ENCODE peak calls at places on chromosomes 3 and 15, in ten cellular contexts. One of them, this sample, is unnamed.

GRCh38 chr3:128493221-128494151 is 485 bp upstream of the GATA2 start:
- DNase-seq in right lobe of liver: peak
- DNase-seq in heart left ventricle: no peak
- DNase-seq in left lung: no peak
- DNase-seq in HCT116: no peak
- DNase-seq in tibial artery: peak
- DNase-seq in BJ: no peak
- DNase-seq in upper lobe of left lung: no peak
- DNase-seq in AG10803: no peak
- DNase-seq in coronary artery: peak
- DNase-seq in this sample: no peak

GRCh38 chr3:121997372-121997771 is 24.7 kb downstream of the ILDR1 start:
- DNase-seq in BJ: no peak
- DNase-seq in tibial artery: no peak
- DNase-seq in HCT116: no peak
- DNase-seq in heart left ventricle: no peak
- DNase-seq in upper lobe of left lung: no peak
- DNase-seq in left lung: no peak
- DNase-seq in right lobe of liver: no peak
- DNase-seq in coronary artery: no peak
- DNase-seq in AG10803: no peak
- DNase-seq in this sample: no peak

GRCh38 chr3:22089284-22089683 is 338.3 kb upstream of the ZNF385D start:
- DNase-seq in BJ: no peak
- DNase-seq in coronary artery: no peak
- DNase-seq in AG10803: no peak
- DNase-seq in tibial artery: no peak
- DNase-seq in left lung: no peak
- DNase-seq in HCT116: no peak
- DNase-seq in upper lobe of left lung: no peak
- DNase-seq in right lobe of liver: peak
- DNase-seq in heart left ventricle: no peak
- DNase-seq in this sample: no peak

GRCh38 chr3:67083277-67083676 is 85.2 kb downstream of the KBTBD8 start:
- DNase-seq in right lobe of liver: no peak
- DNase-seq in left lung: no peak
- DNase-seq in HCT116: no peak
- DNase-seq in upper lobe of left lung: no peak
- DNase-seq in coronary artery: no peak
- DNase-seq in AG10803: no peak
- DNase-seq in tibial artery: no peak
- DNase-seq in heart left ventricle: no peak
- DNase-seq in BJ: no peak
- DNase-seq in this sample: peak

GRCh38 chr15:84910928-84911623 is 26.6 kb downstream of the SLC28A1 start:
- DNase-seq in HCT116: no peak
- DNase-seq in left lung: no peak
- DNase-seq in AG10803: no peak
- DNase-seq in BJ: no peak
- DNase-seq in right lobe of liver: peak
- DNase-seq in coronary artery: no peak
- DNase-seq in tibial artery: peak
- DNase-seq in upper lobe of left lung: peak
- DNase-seq in heart left ventricle: no peak
- DNase-seq in this sample: no peak

GRCh38 chr15:31955734-31956133 is 74.6 kb upstream of the CHRNA7 start:
- DNase-seq in AG10803: no peak
- DNase-seq in left lung: no peak
- DNase-seq in HCT116: no peak
- DNase-seq in BJ: no peak
- DNase-seq in coronary artery: no peak
- DNase-seq in tibial artery: no peak
- DNase-seq in heart left ventricle: no peak
- DNase-seq in right lobe of liver: no peak
- DNase-seq in upper lobe of left lung: no peak
- DNase-seq in this sample: no peak

GRCh38 chr15:70023064-70023768 is 74.5 kb downstream of the TLE3 start:
- DNase-seq in HCT116: peak
- DNase-seq in upper lobe of left lung: no peak
- DNase-seq in right lobe of liver: no peak
- DNase-seq in AG10803: peak
- DNase-seq in tibial artery: peak
- DNase-seq in left lung: no peak
- DNase-seq in heart left ventricle: no peak
- DNase-seq in BJ: peak
- DNase-seq in coronary artery: no peak
- DNase-seq in this sample: peak

GRCh38 chr3:153373571-153373970 is 211.5 kb downstream of the RAP2B start:
- DNase-seq in BJ: no peak
- DNase-seq in AG10803: no peak
- DNase-seq in right lobe of liver: no peak
- DNase-seq in upper lobe of left lung: no peak
- DNase-seq in tibial artery: no peak
- DNase-seq in left lung: no peak
- DNase-seq in heart left ventricle: no peak
- DNase-seq in coronary artery: no peak
- DNase-seq in HCT116: no peak
- DNase-seq in this sample: no peak

GRCh38 chr15:67564590-67565345 is 22.3 kb downstream of the MAP2K5 start:
- DNase-seq in AG10803: no peak
- DNase-seq in upper lobe of left lung: no peak
- DNase-seq in left lung: no peak
- DNase-seq in heart left ventricle: no peak
- DNase-seq in coronary artery: no peak
- DNase-seq in BJ: no peak
- DNase-seq in HCT116: no peak
- DNase-seq in tibial artery: no peak
- DNase-seq in right lobe of liver: no peak
- DNase-seq in this sample: no peak

GRCh38 chr15:55110446-55110845 is 86.3 kb downstream of the RSL24D1 start:
- DNase-seq in BJ: no peak
- DNase-seq in heart left ventricle: no peak
- DNase-seq in coronary artery: no peak
- DNase-seq in upper lobe of left lung: no peak
- DNase-seq in AG10803: no peak
- DNase-seq in tibial artery: no peak
- DNase-seq in right lobe of liver: no peak
- DNase-seq in left lung: no peak
- DNase-seq in HCT116: no peak
- DNase-seq in this sample: no peak
- TF ChIP-seq CTCF in BJ: no peak
- TF ChIP-seq CTCF in heart left ventricle: no peak
- TF ChIP-seq CTCF in coronary artery: no peak
- TF ChIP-seq CTCF in upper lobe of left lung: no peak
- TF ChIP-seq CTCF in AG10803: no peak
- TF ChIP-seq CTCF in tibial artery: no peak
- TF ChIP-seq CTCF in right lobe of liver: no peak
- TF ChIP-seq CTCF in left lung: no peak
- TF ChIP-seq CTCF in HCT116: no peak
- TF ChIP-seq CTCF in this sample: no peak

DNA sequence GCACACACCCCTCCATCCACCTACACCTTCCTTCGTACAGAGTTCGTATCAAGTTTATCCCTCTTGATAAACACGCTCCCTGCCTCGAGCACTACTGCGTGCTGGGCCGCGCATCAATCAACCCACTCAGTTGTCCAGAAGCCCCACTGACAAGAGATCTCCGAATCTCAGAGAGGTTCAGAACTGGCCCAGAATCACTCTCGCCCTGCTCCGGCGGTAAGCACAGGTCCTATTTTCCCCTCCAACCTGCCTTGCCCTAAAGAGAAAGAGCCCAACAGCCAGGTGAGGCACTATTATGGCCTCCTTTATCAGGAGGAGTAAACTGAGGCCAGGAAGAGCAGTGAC is 494 bp upstream of the NISCH start:
- DNase-seq in AG10803: no peak
- DNase-seq in tibial artery: no peak
- DNase-seq in right lobe of liver: no peak
- DNase-seq in left lung: no peak
- DNase-seq in BJ: no peak
- DNase-seq in heart left ventricle: no peak
- DNase-seq in HCT116: no peak
- DNase-seq in coronary artery: no peak
- DNase-seq in upper lobe of left lung: no peak
- DNase-seq in this sample: no peak
- H3K4me3 ChIP-seq in AG10803: peak
- H3K4me3 ChIP-seq in tibial artery: peak
- H3K4me3 ChIP-seq in right lobe of liver: peak
- H3K4me3 ChIP-seq in left lung: peak
- H3K4me3 ChIP-seq in BJ: peak
- H3K4me3 ChIP-seq in heart left ventricle: peak
- H3K4me3 ChIP-seq in HCT116: peak
- H3K4me3 ChIP-seq in coronary artery: peak
- H3K4me3 ChIP-seq in upper lobe of left lung: peak
- H3K4me3 ChIP-seq in this sample: peak

GRCh38 chr3:65436580-65436979 is 602.1 kb downstream of the MAGI1 start:
- DNase-seq in right lobe of liver: no peak
- DNase-seq in HCT116: no peak
- DNase-seq in upper lobe of left lung: no peak
- DNase-seq in AG10803: no peak
- DNase-seq in left lung: no peak
- DNase-seq in heart left ventricle: no peak
- DNase-seq in BJ: no peak
- DNase-seq in tibial artery: no peak
- DNase-seq in coronary artery: no peak
- DNase-seq in this sample: no peak
- TF ChIP-seq CTCF in right lobe of liver: peak
- TF ChIP-seq CTCF in HCT116: peak
- TF ChIP-seq CTCF in upper lobe of left lung: peak
- TF ChIP-seq CTCF in AG10803: peak
- TF ChIP-seq CTCF in left lung: no peak
- TF ChIP-seq CTCF in heart left ventricle: peak
- TF ChIP-seq CTCF in BJ: peak
- TF ChIP-seq CTCF in tibial artery: no peak
- TF ChIP-seq CTCF in coronary artery: no peak
- TF ChIP-seq CTCF in this sample: no peak

DNA sequence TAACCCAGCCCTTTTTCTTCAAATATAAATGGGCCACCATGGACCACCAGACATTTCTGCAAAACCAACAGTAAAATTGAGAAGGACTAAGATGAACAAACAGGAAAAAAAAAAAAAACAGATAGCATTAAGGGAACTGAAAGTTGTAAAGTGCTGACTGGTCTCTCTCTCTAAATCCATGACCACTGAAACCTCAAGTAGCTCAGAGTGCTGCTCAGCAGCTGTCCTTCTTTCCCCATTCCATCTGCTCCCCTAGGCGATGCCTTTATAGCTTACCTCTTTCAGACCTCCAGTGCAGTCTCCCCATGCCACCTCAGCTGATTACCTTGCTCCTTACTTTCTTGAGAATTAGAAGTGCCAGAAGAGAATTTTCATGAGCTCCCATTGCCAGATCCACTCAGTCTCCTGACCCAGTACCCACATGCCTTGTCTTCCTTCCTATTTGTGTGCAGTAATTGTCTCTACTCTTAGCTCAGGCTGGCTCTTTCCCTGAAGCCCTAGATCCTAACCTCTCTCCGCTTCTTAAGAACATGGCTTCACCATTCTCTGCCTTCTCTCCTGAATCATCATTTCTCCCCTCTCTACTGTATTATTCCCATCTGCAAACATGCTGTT is 23.9 kb upstream of the XIRP1 start:
- DNase-seq in heart left ventricle: no peak
- DNase-seq in left lung: no peak
- DNase-seq in coronary artery: no peak
- DNase-seq in right lobe of liver: no peak
- DNase-seq in tibial artery: no peak
- DNase-seq in BJ: no peak
- DNase-seq in HCT116: no peak
- DNase-seq in upper lobe of left lung: no peak
- DNase-seq in AG10803: no peak
- DNase-seq in this sample: no peak
- H3K4me3 ChIP-seq in heart left ventricle: no peak
- H3K4me3 ChIP-seq in left lung: no peak
- H3K4me3 ChIP-seq in coronary artery: no peak
- H3K4me3 ChIP-seq in right lobe of liver: no peak
- H3K4me3 ChIP-seq in tibial artery: no peak
- H3K4me3 ChIP-seq in BJ: no peak
- H3K4me3 ChIP-seq in HCT116: no peak
- H3K4me3 ChIP-seq in upper lobe of left lung: no peak
- H3K4me3 ChIP-seq in AG10803: no peak
- H3K4me3 ChIP-seq in this sample: no peak